ENCODE peak calls at places on chromosomes 12 and 14, in four cellular contexts. One of them, this sample, is unnamed.
A peak's percentile ranks its signal among the peaks of the same experiment; 100 is the strongest.

GRCh38 chr12:720231-720941 is 32.0 kb upstream of the WNK1 start:
- DNase-seq in adipocyte: no peak
- DNase-seq in mucosa of descending colon: no peak
- DNase-seq in activated CD4-positive, alpha-beta T cell treated with anti-CD3 and anti-CD28 coated beads, Interleukin-2, amount 50 U/mL, for 1 hour: no peak
- DNase-seq in this sample: no peak

GRCh38 chr12:92859650-92860386 is 69.3 kb downstream of the EEA1 start:
- DNase-seq in mucosa of descending colon: no peak
- DNase-seq in activated CD4-positive, alpha-beta T cell treated with anti-CD3 and anti-CD28 coated beads, Interleukin-2, amount 50 U/mL, for 1 hour: no peak
- DNase-seq in adipocyte: no peak
- DNase-seq in this sample: no peak

GRCh38 chr12:46964496-46965098 is 114.8 kb upstream of the PCED1B start:
- DNase-seq in activated CD4-positive, alpha-beta T cell treated with anti-CD3 and anti-CD28 coated beads, Interleukin-2, amount 50 U/mL, for 1 hour: no peak
- DNase-seq in mucosa of descending colon: no peak
- DNase-seq in adipocyte: no peak
- DNase-seq in this sample: no peak

GRCh38 chr12:69726922-69727321 is 11.7 kb upstream of the RAB3IP start:
- DNase-seq in adipocyte: no peak
- DNase-seq in activated CD4-positive, alpha-beta T cell treated with anti-CD3 and anti-CD28 coated beads, Interleukin-2, amount 50 U/mL, for 1 hour: no peak
- DNase-seq in mucosa of descending colon: no peak
- DNase-seq in this sample: no peak

GRCh38 chr12:95653761-95654546 is 102.7 kb upstream of the USP44 start:
- DNase-seq in activated CD4-positive, alpha-beta T cell treated with anti-CD3 and anti-CD28 coated beads, Interleukin-2, amount 50 U/mL, for 1 hour: no peak
- DNase-seq in adipocyte: peak; percentile 66
- DNase-seq in mucosa of descending colon: no peak
- DNase-seq in this sample: no peak

GRCh38 chr14:75334191-75335051 is 55.8 kb downstream of the FOS start:
- DNase-seq in activated CD4-positive, alpha-beta T cell treated with anti-CD3 and anti-CD28 coated beads, Interleukin-2, amount 50 U/mL, for 1 hour: peak; percentile 54
- DNase-seq in adipocyte: no peak
- DNase-seq in mucosa of descending colon: peak; percentile 44
- DNase-seq in this sample: peak; percentile 75

GRCh38 chr14:36818794-36819384 is 157.2 kb downstream of the PAX9 start:
- DNase-seq in activated CD4-positive, alpha-beta T cell treated with anti-CD3 and anti-CD28 coated beads, Interleukin-2, amount 50 U/mL, for 1 hour: no peak
- DNase-seq in adipocyte: peak; percentile 71
- DNase-seq in mucosa of descending colon: no peak
- DNase-seq in this sample: no peak

GRCh38 chr14:21528381-21529348 is 2.5 kb upstream of the SALL2 start:
- DNase-seq in activated CD4-positive, alpha-beta T cell treated with anti-CD3 and anti-CD28 coated beads, Interleukin-2, amount 50 U/mL, for 1 hour: no peak
- DNase-seq in adipocyte: peak; percentile 29
- DNase-seq in mucosa of descending colon: no peak
- DNase-seq in this sample: no peak

GRCh38 chr12:58703911-58704310 is 216.4 kb downstream of the LRIG3 start:
- DNase-seq in activated CD4-positive, alpha-beta T cell treated with anti-CD3 and anti-CD28 coated beads, Interleukin-2, amount 50 U/mL, for 1 hour: no peak
- DNase-seq in mucosa of descending colon: no peak
- DNase-seq in adipocyte: peak; percentile 82
- DNase-seq in this sample: no peak

GRCh38 chr14:54338696-54339317 is 58.0 kb upstream of the CDKN3 start:
- DNase-seq in mucosa of descending colon: no peak
- DNase-seq in adipocyte: peak; percentile 61
- DNase-seq in activated CD4-positive, alpha-beta T cell treated with anti-CD3 and anti-CD28 coated beads, Interleukin-2, amount 50 U/mL, for 1 hour: no peak
- DNase-seq in this sample: no peak

GRCh38 chr14:56751471-56751870 is 58.8 kb downstream of the OTX2 start:
- DNase-seq in adipocyte: no peak
- DNase-seq in mucosa of descending colon: no peak
- DNase-seq in activated CD4-positive, alpha-beta T cell treated with anti-CD3 and anti-CD28 coated beads, Interleukin-2, amount 50 U/mL, for 1 hour: no peak
- DNase-seq in this sample: no peak

GRCh38 chr12:68358532-68359485 is 26.6 kb upstream of the MDM1 start:
- DNase-seq in mucosa of descending colon: no peak
- DNase-seq in activated CD4-positive, alpha-beta T cell treated with anti-CD3 and anti-CD28 coated beads, Interleukin-2, amount 50 U/mL, for 1 hour: peak; percentile 58
- DNase-seq in adipocyte: peak; percentile 94
- DNase-seq in this sample: no peak

This sample was measured in lower lobe of right lung.